ENCODE peak calls at places on chromosome 1, in eight cellular contexts. One of them, this sample, is unnamed.

GRCh38 chr1:231508497-231508896 is 20.0 kb upstream of the TSNAX start:
- DNase-seq in uterus: no peak
- DNase-seq in endothelial cell of umbilical vein: no peak
- DNase-seq in IMR-90: peak
- DNase-seq in stomach: no peak
- DNase-seq in Peyer's patch: no peak
- DNase-seq in gastrocnemius medialis: no peak
- DNase-seq in adrenal gland: no peak
- DNase-seq in this sample: no peak

GRCh38 chr1:162627662-162628296 is 4.5 kb upstream of the DDR2 start:
- DNase-seq in IMR-90: peak
- DNase-seq in stomach: no peak
- DNase-seq in adrenal gland: no peak
- DNase-seq in gastrocnemius medialis: no peak
- DNase-seq in endothelial cell of umbilical vein: peak
- DNase-seq in Peyer's patch: no peak
- DNase-seq in uterus: no peak
- DNase-seq in this sample: no peak

GRCh38 chr1:211241071-211241470 is 18.1 kb upstream of the RCOR3 start:
- DNase-seq in uterus: no peak
- DNase-seq in stomach: no peak
- DNase-seq in IMR-90: no peak
- DNase-seq in gastrocnemius medialis: no peak
- DNase-seq in Peyer's patch: no peak
- DNase-seq in adrenal gland: no peak
- DNase-seq in endothelial cell of umbilical vein: no peak
- DNase-seq in this sample: no peak

GRCh38 chr1:171753685-171754380 is 12.0 kb upstream of the VAMP4 start:
- DNase-seq in endothelial cell of umbilical vein: no peak
- DNase-seq in stomach: no peak
- DNase-seq in gastrocnemius medialis: no peak
- DNase-seq in uterus: no peak
- DNase-seq in adrenal gland: no peak
- DNase-seq in Peyer's patch: no peak
- DNase-seq in IMR-90: peak
- DNase-seq in this sample: no peak

GRCh38 chr1:174114788-174115448 is 44.4 kb upstream of the RABGAP1L start:
- DNase-seq in Peyer's patch: no peak
- DNase-seq in gastrocnemius medialis: no peak
- DNase-seq in IMR-90: peak
- DNase-seq in adrenal gland: peak
- DNase-seq in uterus: no peak
- DNase-seq in stomach: no peak
- DNase-seq in endothelial cell of umbilical vein: peak
- DNase-seq in this sample: no peak

GRCh38 chr1:47712596-47713299 is 274.9 kb downstream of the FOXD2 start:
- DNase-seq in endothelial cell of umbilical vein: no peak
- DNase-seq in IMR-90: no peak
- DNase-seq in adrenal gland: no peak
- DNase-seq in Peyer's patch: no peak
- DNase-seq in uterus: no peak
- DNase-seq in stomach: no peak
- DNase-seq in gastrocnemius medialis: no peak
- DNase-seq in this sample: no peak

GRCh38 chr1:82542141-82542540 is 741.4 kb downstream of the ADGRL2 start:
- DNase-seq in stomach: no peak
- DNase-seq in gastrocnemius medialis: no peak
- DNase-seq in uterus: no peak
- DNase-seq in IMR-90: no peak
- DNase-seq in endothelial cell of umbilical vein: no peak
- DNase-seq in adrenal gland: no peak
- DNase-seq in Peyer's patch: no peak
- DNase-seq in this sample: no peak

GRCh38 chr1:97630281-97630680 is 290.6 kb downstream of the DPYD start:
- DNase-seq in stomach: no peak
- DNase-seq in IMR-90: no peak
- DNase-seq in endothelial cell of umbilical vein: peak
- DNase-seq in Peyer's patch: no peak
- DNase-seq in adrenal gland: no peak
- DNase-seq in uterus: no peak
- DNase-seq in gastrocnemius medialis: no peak
- DNase-seq in this sample: no peak

GRCh38 chr1:10508511-10508951 is 33.8 kb downstream of the PEX14 start:
- DNase-seq in gastrocnemius medialis: no peak
- DNase-seq in endothelial cell of umbilical vein: no peak
- DNase-seq in adrenal gland: peak
- DNase-seq in Peyer's patch: no peak
- DNase-seq in stomach: no peak
- DNase-seq in IMR-90: peak
- DNase-seq in uterus: no peak
- DNase-seq in this sample: no peak

GRCh38 chr1:151472852-151473731 is 13.8 kb upstream of the POGZ start:
- DNase-seq in IMR-90: peak
- DNase-seq in endothelial cell of umbilical vein: peak
- DNase-seq in uterus: peak
- DNase-seq in adrenal gland: peak
- DNase-seq in gastrocnemius medialis: no peak
- DNase-seq in Peyer's patch: peak
- DNase-seq in stomach: peak
- DNase-seq in this sample: no peak

GRCh38 chr1:21756393-21757089 is 26.4 kb downstream of the USP48 start:
- DNase-seq in Peyer's patch: no peak
- DNase-seq in endothelial cell of umbilical vein: no peak
- DNase-seq in stomach: no peak
- DNase-seq in IMR-90: no peak
- DNase-seq in adrenal gland: no peak
- DNase-seq in gastrocnemius medialis: no peak
- DNase-seq in uterus: no peak
- DNase-seq in this sample: no peak

GRCh38 chr1:53544731-53545515 is 85.7 kb downstream of the DMRTB1 start:
- DNase-seq in Peyer's patch: no peak
- DNase-seq in gastrocnemius medialis: no peak
- DNase-seq in adrenal gland: peak
- DNase-seq in IMR-90: no peak
- DNase-seq in uterus: peak
- DNase-seq in endothelial cell of umbilical vein: no peak
- DNase-seq in stomach: no peak
- DNase-seq in this sample: no peak

GRCh38 chr1:209756608-209757445 is 974 bp downstream of the TRAF3IP3 start:
- DNase-seq in Peyer's patch: peak
- DNase-seq in endothelial cell of umbilical vein: no peak
- DNase-seq in stomach: peak
- DNase-seq in uterus: no peak
- DNase-seq in adrenal gland: peak
- DNase-seq in IMR-90: no peak
- DNase-seq in gastrocnemius medialis: no peak
- DNase-seq in this sample: no peak

GRCh38 chr1:37553927-37554808 is at the start of gene SNIP1:
- DNase-seq in IMR-90: peak
- DNase-seq in Peyer's patch: peak
- DNase-seq in stomach: peak
- DNase-seq in adrenal gland: peak
- DNase-seq in endothelial cell of umbilical vein: peak
- DNase-seq in gastrocnemius medialis: peak
- DNase-seq in uterus: peak
- DNase-seq in this sample: peak

GRCh38 chr1:10339815-10340214 is 59.0 kb upstream of the PGD start:
- DNase-seq in IMR-90: peak
- DNase-seq in adrenal gland: peak
- DNase-seq in stomach: peak
- DNase-seq in endothelial cell of umbilical vein: peak
- DNase-seq in uterus: no peak
- DNase-seq in Peyer's patch: no peak
- DNase-seq in gastrocnemius medialis: no peak
- DNase-seq in this sample: no peak

GRCh38 chr1:22388666-22389455 is 62.8 kb upstream of the ZBTB40 start:
- DNase-seq in Peyer's patch: no peak
- DNase-seq in uterus: no peak
- DNase-seq in endothelial cell of umbilical vein: no peak
- DNase-seq in gastrocnemius medialis: no peak
- DNase-seq in stomach: no peak
- DNase-seq in IMR-90: no peak
- DNase-seq in adrenal gland: peak
- DNase-seq in this sample: no peak

GRCh38 chr1:153697873-153698647 is 19.6 kb downstream of the NPR1 start:
- DNase-seq in Peyer's patch: no peak
- DNase-seq in stomach: no peak
- DNase-seq in endothelial cell of umbilical vein: peak
- DNase-seq in adrenal gland: peak
- DNase-seq in uterus: peak
- DNase-seq in IMR-90: no peak
- DNase-seq in gastrocnemius medialis: peak
- DNase-seq in this sample: no peak

GRCh38 chr1:20469406-20470076 is 16.5 kb downstream of the CAMK2N1 start:
- DNase-seq in Peyer's patch: no peak
- DNase-seq in gastrocnemius medialis: no peak
- DNase-seq in uterus: no peak
- DNase-seq in adrenal gland: no peak
- DNase-seq in endothelial cell of umbilical vein: no peak
- DNase-seq in stomach: no peak
- DNase-seq in IMR-90: no peak
- DNase-seq in this sample: no peak

GRCh38 chr1:147177611-147178370 is 5.5 kb upstream of the PRKAB2 start:
- DNase-seq in adrenal gland: peak
- DNase-seq in gastrocnemius medialis: no peak
- DNase-seq in uterus: peak
- DNase-seq in stomach: no peak
- DNase-seq in endothelial cell of umbilical vein: no peak
- DNase-seq in Peyer's patch: no peak
- DNase-seq in IMR-90: peak
- DNase-seq in this sample: no peak

GRCh38 chr1:26854953-26855352 is 8.0 kb upstream of the SFN start:
- DNase-seq in uterus: no peak
- DNase-seq in gastrocnemius medialis: no peak
- DNase-seq in stomach: no peak
- DNase-seq in adrenal gland: no peak
- DNase-seq in Peyer's patch: no peak
- DNase-seq in IMR-90: no peak
- DNase-seq in endothelial cell of umbilical vein: no peak
- DNase-seq in this sample: no peak
- TF ChIP-seq POLR2A in uterus: no peak
- TF ChIP-seq POLR2A in gastrocnemius medialis: no peak
- TF ChIP-seq POLR2A in stomach: no peak
- TF ChIP-seq POLR2A in adrenal gland: no peak
- TF ChIP-seq POLR2A in Peyer's patch: no peak
- TF ChIP-seq POLR2A in IMR-90: no peak
- TF ChIP-seq POLR2A in endothelial cell of umbilical vein: no peak
- TF ChIP-seq POLR2A in this sample: no peak

GRCh38 chr1:246577082-246577719 is 10.9 kb downstream of the CNST start:
- DNase-seq in gastrocnemius medialis: no peak
- DNase-seq in uterus: no peak
- DNase-seq in endothelial cell of umbilical vein: no peak
- DNase-seq in adrenal gland: no peak
- DNase-seq in IMR-90: no peak
- DNase-seq in stomach: no peak
- DNase-seq in Peyer's patch: no peak
- DNase-seq in this sample: no peak
- H3K4me3 ChIP-seq in gastrocnemius medialis: no peak
- H3K4me3 ChIP-seq in uterus: no peak
- H3K4me3 ChIP-seq in endothelial cell of umbilical vein: no peak
- H3K4me3 ChIP-seq in adrenal gland: no peak
- H3K4me3 ChIP-seq in IMR-90: no peak
- H3K4me3 ChIP-seq in stomach: no peak
- H3K4me3 ChIP-seq in Peyer's patch: no peak
- H3K4me3 ChIP-seq in this sample: no peak

GRCh38 chr1:230274254-230274653 is 151.9 kb downstream of the PGBD5 start:
- DNase-seq in IMR-90: no peak
- DNase-seq in uterus: peak
- DNase-seq in endothelial cell of umbilical vein: peak
- DNase-seq in gastrocnemius medialis: no peak
- DNase-seq in Peyer's patch: no peak
- DNase-seq in stomach: peak
- DNase-seq in adrenal gland: no peak
- DNase-seq in this sample: peak
- H3K27ac ChIP-seq in IMR-90: no peak
- H3K27ac ChIP-seq in uterus: no peak
- H3K27ac ChIP-seq in endothelial cell of umbilical vein: no peak
- H3K27ac ChIP-seq in gastrocnemius medialis: no peak
- H3K27ac ChIP-seq in Peyer's patch: no peak
- H3K27ac ChIP-seq in stomach: no peak
- H3K27ac ChIP-seq in adrenal gland: no peak
- H3K27ac ChIP-seq in this sample: no peak

GRCh38 chr1:38941527-38942019 is at the start of gene RHBDL2:
- DNase-seq in stomach: peak
- DNase-seq in Peyer's patch: no peak
- DNase-seq in endothelial cell of umbilical vein: peak
- DNase-seq in IMR-90: peak
- DNase-seq in uterus: peak
- DNase-seq in adrenal gland: peak
- DNase-seq in gastrocnemius medialis: peak
- DNase-seq in this sample: peak
- TF ChIP-seq POLR2A in stomach: no peak
- TF ChIP-seq POLR2A in Peyer's patch: no peak
- TF ChIP-seq POLR2A in endothelial cell of umbilical vein: no peak
- TF ChIP-seq POLR2A in IMR-90: no peak
- TF ChIP-seq POLR2A in uterus: no peak
- TF ChIP-seq POLR2A in adrenal gland: no peak
- TF ChIP-seq POLR2A in gastrocnemius medialis: no peak
- TF ChIP-seq POLR2A in this sample: no peak

GRCh38 chr1:183758913-183759312 is 46.0 kb upstream of the RGL1 start:
- DNase-seq in endothelial cell of umbilical vein: no peak
- DNase-seq in uterus: no peak
- DNase-seq in adrenal gland: no peak
- DNase-seq in Peyer's patch: no peak
- DNase-seq in gastrocnemius medialis: no peak
- DNase-seq in IMR-90: no peak
- DNase-seq in stomach: no peak
- DNase-seq in this sample: no peak
- H3K4me3 ChIP-seq in endothelial cell of umbilical vein: no peak
- H3K4me3 ChIP-seq in uterus: no peak
- H3K4me3 ChIP-seq in adrenal gland: no peak
- H3K4me3 ChIP-seq in Peyer's patch: no peak
- H3K4me3 ChIP-seq in gastrocnemius medialis: no peak
- H3K4me3 ChIP-seq in IMR-90: no peak
- H3K4me3 ChIP-seq in stomach: no peak
- H3K4me3 ChIP-seq in this sample: no peak

GRCh38 chr1:99659755-99660210 is 13.9 kb downstream of the PALMD start:
- DNase-seq in gastrocnemius medialis: no peak
- DNase-seq in Peyer's patch: no peak
- DNase-seq in endothelial cell of umbilical vein: peak
- DNase-seq in adrenal gland: no peak
- DNase-seq in IMR-90: peak
- DNase-seq in uterus: no peak
- DNase-seq in stomach: no peak
- DNase-seq in this sample: no peak

GRCh38 chr1:99656701-99657100 is 10.8 kb downstream of the PALMD start:
- DNase-seq in uterus: no peak
- DNase-seq in gastrocnemius medialis: no peak
- DNase-seq in Peyer's patch: no peak
- DNase-seq in IMR-90: no peak
- DNase-seq in stomach: no peak
- DNase-seq in adrenal gland: no peak
- DNase-seq in endothelial cell of umbilical vein: peak
- DNase-seq in this sample: no peak

GRCh38 chr1:99660496-99660895 is 14.6 kb downstream of the PALMD start:
- DNase-seq in uterus: no peak
- DNase-seq in endothelial cell of umbilical vein: no peak
- DNase-seq in stomach: no peak
- DNase-seq in gastrocnemius medialis: no peak
- DNase-seq in adrenal gland: no peak
- DNase-seq in IMR-90: no peak
- DNase-seq in Peyer's patch: no peak
- DNase-seq in this sample: no peak

GRCh38 chr1:99657213-99658030 is 11.5 kb downstream of the PALMD start:
- DNase-seq in gastrocnemius medialis: no peak
- DNase-seq in endothelial cell of umbilical vein: peak
- DNase-seq in adrenal gland: no peak
- DNase-seq in Peyer's patch: no peak
- DNase-seq in IMR-90: no peak
- DNase-seq in uterus: no peak
- DNase-seq in stomach: no peak
- DNase-seq in this sample: no peak

GRCh38 chr1:99658031-99658290 is 12.0 kb downstream of the PALMD start:
- DNase-seq in adrenal gland: no peak
- DNase-seq in stomach: no peak
- DNase-seq in IMR-90: no peak
- DNase-seq in Peyer's patch: no peak
- DNase-seq in uterus: no peak
- DNase-seq in endothelial cell of umbilical vein: no peak
- DNase-seq in gastrocnemius medialis: no peak
- DNase-seq in this sample: no peak
- H3K27ac ChIP-seq in adrenal gland: peak
- H3K27ac ChIP-seq in stomach: no peak
- H3K27ac ChIP-seq in IMR-90: no peak
- H3K27ac ChIP-seq in Peyer's patch: no peak
- H3K27ac ChIP-seq in uterus: peak
- H3K27ac ChIP-seq in endothelial cell of umbilical vein: peak
- H3K27ac ChIP-seq in gastrocnemius medialis: peak
- H3K27ac ChIP-seq in this sample: peak